ENCODE peak calls at places on chromosomes 6 and 20, in seven cellular contexts. Z, T, N, G, K, F and Y are unnamed samples.

GRCh38 chr6:110357696-110358535 is at the start of gene METTL24:
- DNase-seq in N (no peak), Z (no peak), F (no peak), T (no peak), G (no peak), K (peak), Y (no peak)

GRCh38 chr6:142954844-142955243 is 9.9 kb upstream of the HIVEP2 start:
- DNase-seq in T (no peak), G (no peak), F (no peak), N (peak), Z (no peak), K (no peak), Y (peak)

GRCh38 chr6:34890526-34890910 is 1.5 kb downstream of the ANKS1A start:
- DNase-seq in N (no peak), G (no peak), Z (no peak), K (no peak), T (no peak), F (no peak), Y (peak)

GRCh38 chr20:54149765-54150264 is 24.0 kb downstream of the CYP24A1 start:
- DNase-seq in T (no peak), F (no peak), N (no peak), G (no peak), Z (no peak), K (no peak), Y (no peak)

GRCh38 chr6:32882879-32883250 is 28.9 kb downstream of the PSMB9 start:
- DNase-seq in Z (no peak), K (no peak), F (no peak), T (no peak), G (no peak), N (no peak), Y (no peak)

GRCh38 chr20:35497780-35498189 is 31.7 kb downstream of the C20orf173 start:
- DNase-seq in Z (peak), K (no peak), N (no peak), G (no peak), T (no peak), F (no peak), Y (no peak)

GRCh38 chr20:4318891-4319290 is 303.5 kb upstream of the RNF24 start:
- DNase-seq in K (no peak), T (no peak), Z (no peak), N (no peak), G (no peak), F (no peak), Y (no peak)

GRCh38 chr6:119333707-119334295 is 15.8 kb downstream of the MAN1A1 start:
- DNase-seq in F (no peak), T (peak), N (peak), K (no peak), Z (no peak), G (no peak), Y (no peak)

GRCh38 chr6:3031857-3032256 is 32.2 kb downstream of the NQO2 start:
- DNase-seq in K (no peak), T (no peak), G (no peak), Z (no peak), N (peak), F (no peak), Y (peak)

GRCh38 chr20:45685896-45686295 is 15.9 kb upstream of the WFDC11 start:
- DNase-seq in T (no peak), G (peak), N (no peak), Z (no peak), F (no peak), K (peak), Y (no peak)

GRCh38 chr6:10140824-10141223 is 274.1 kb downstream of the TFAP2A start:
- DNase-seq in T (peak), N (no peak), Z (no peak), K (no peak), G (no peak), F (no peak), Y (no peak)